ENCODE peak calls at places on chromosome X, in four cellular contexts. One of them, this sample, is unnamed.

GRCh38 chrX:42704454-42704853 is 73.5 kb downstream of the PPP1R2C start:
- DNase-seq in nephron progenitor cell: no peak
- DNase-seq in fibroblast of mammary gland: peak
- DNase-seq in activated B cell treated with CpG ODN at 0.5 μM for 24 hours: no peak
- DNase-seq in this sample: no peak

GRCh38 chrX:8314881-8315280 is 143.8 kb upstream of the VCX2 start:
- DNase-seq in nephron progenitor cell: no peak
- DNase-seq in fibroblast of mammary gland: no peak
- DNase-seq in activated B cell treated with CpG ODN at 0.5 μM for 24 hours: no peak
- DNase-seq in this sample: no peak

GRCh38 chrX:45758738-45759397 is 558.2 kb upstream of the DIPK2B start:
- DNase-seq in nephron progenitor cell: no peak
- DNase-seq in fibroblast of mammary gland: peak
- DNase-seq in activated B cell treated with CpG ODN at 0.5 μM for 24 hours: no peak
- DNase-seq in this sample: no peak

GRCh38 chrX:46575991-46576392 is 2.4 kb downstream of the CHST7 start:
- DNase-seq in nephron progenitor cell: peak
- DNase-seq in fibroblast of mammary gland: peak
- DNase-seq in activated B cell treated with CpG ODN at 0.5 μM for 24 hours: no peak
- DNase-seq in this sample: no peak

GRCh38 chrX:49103637-49104036 is 19.9 kb downstream of the GPKOW start:
- DNase-seq in nephron progenitor cell: no peak
- DNase-seq in fibroblast of mammary gland: no peak
- DNase-seq in activated B cell treated with CpG ODN at 0.5 μM for 24 hours: no peak
- DNase-seq in this sample: no peak

GRCh38 chrX:47608130-47608810 is 11.4 kb downstream of the SYN1 start:
- DNase-seq in nephron progenitor cell: peak
- DNase-seq in fibroblast of mammary gland: no peak
- DNase-seq in activated B cell treated with CpG ODN at 0.5 μM for 24 hours: no peak
- DNase-seq in this sample: no peak

GRCh38 chrX:131830400-131831184 is 192.5 kb upstream of the STK26 start:
- DNase-seq in nephron progenitor cell: peak
- DNase-seq in fibroblast of mammary gland: peak
- DNase-seq in activated B cell treated with CpG ODN at 0.5 μM for 24 hours: peak
- DNase-seq in this sample: peak

GRCh38 chrX:97065973-97066372 is 182.3 kb downstream of the RPA4 start:
- DNase-seq in nephron progenitor cell: no peak
- DNase-seq in fibroblast of mammary gland: peak
- DNase-seq in activated B cell treated with CpG ODN at 0.5 μM for 24 hours: no peak
- DNase-seq in this sample: no peak

GRCh38 chrX:152635941-152636340 is 1.8 kb upstream of the GABRQ start:
- DNase-seq in nephron progenitor cell: peak
- DNase-seq in fibroblast of mammary gland: peak
- DNase-seq in activated B cell treated with CpG ODN at 0.5 μM for 24 hours: no peak
- DNase-seq in this sample: peak

GRCh38 chrX:15170927-15171326 is 99.0 kb downstream of the ASB9 start:
- DNase-seq in nephron progenitor cell: no peak
- DNase-seq in fibroblast of mammary gland: no peak
- DNase-seq in activated B cell treated with CpG ODN at 0.5 μM for 24 hours: no peak
- DNase-seq in this sample: no peak